ENCODE peak calls at places on chromosomes 6 and 20, in six cellular contexts. One of them, this sample, is unnamed. For H3K4me1, the result is how much of the 10 kb centered on the place peaks cover.

GRCh38 chr6:107237992-107238660 is 122.8 kb upstream of the BEND3 start:
- DNase-seq in IMR-90: peak
- DNase-seq in neuronal stem cell: no peak
- DNase-seq in uterus: no peak
- DNase-seq in hepatocyte: no peak
- DNase-seq in GM23248: peak
- DNase-seq in this sample: no peak

GRCh38 chr6:107822154-107823046 is 1.7 kb downstream of the SCML4 start:
- DNase-seq in IMR-90: no peak
- DNase-seq in neuronal stem cell: no peak
- DNase-seq in uterus: no peak
- DNase-seq in hepatocyte: no peak
- DNase-seq in GM23248: no peak
- DNase-seq in this sample: no peak

GRCh38 chr20:13610205-13610604 is 28.5 kb downstream of the TASP1 start:
- DNase-seq in IMR-90: no peak
- DNase-seq in neuronal stem cell: no peak
- DNase-seq in uterus: no peak
- DNase-seq in hepatocyte: peak
- DNase-seq in GM23248: no peak
- DNase-seq in this sample: peak

GRCh38 chr20:49432562-49432961 is 49.9 kb downstream of the KCNB1 start:
- DNase-seq in IMR-90: no peak
- DNase-seq in neuronal stem cell: no peak
- DNase-seq in uterus: no peak
- DNase-seq in hepatocyte: no peak
- DNase-seq in GM23248: no peak
- DNase-seq in this sample: no peak

GRCh38 chr6:154457046-154457713 is 53.3 kb downstream of the CNKSR3 start:
- DNase-seq in IMR-90: peak
- DNase-seq in neuronal stem cell: no peak
- DNase-seq in uterus: no peak
- DNase-seq in hepatocyte: no peak
- DNase-seq in GM23248: no peak
- DNase-seq in this sample: no peak

GRCh38 chr6:70394518-70395300 is 18.6 kb upstream of the FAM135A start:
- DNase-seq in IMR-90: no peak
- DNase-seq in neuronal stem cell: no peak
- DNase-seq in uterus: no peak
- DNase-seq in hepatocyte: peak
- DNase-seq in GM23248: no peak
- DNase-seq in this sample: no peak

GRCh38 chr20:37095108-37095608 is 639 bp downstream of the RBL1 start:
- DNase-seq in IMR-90: no peak
- DNase-seq in neuronal stem cell: no peak
- DNase-seq in uterus: no peak
- DNase-seq in hepatocyte: peak
- DNase-seq in GM23248: peak
- DNase-seq in this sample: no peak

GRCh38 chr6:50663806-50664205 is 49.5 kb upstream of the TFAP2D start:
- DNase-seq in IMR-90: no peak
- DNase-seq in neuronal stem cell: no peak
- DNase-seq in uterus: no peak
- DNase-seq in hepatocyte: no peak
- DNase-seq in GM23248: no peak
- DNase-seq in this sample: no peak

GRCh38 chr6:162474722-162475121 is 252.8 kb downstream of the PRKN start:
- DNase-seq in IMR-90: no peak
- DNase-seq in neuronal stem cell: no peak
- DNase-seq in uterus: no peak
- DNase-seq in hepatocyte: no peak
- DNase-seq in GM23248: no peak
- DNase-seq in this sample: no peak

GRCh38 chr6:83908813-83909212 is 49.3 kb downstream of the CYB5R4 start:
- DNase-seq in IMR-90: peak
- DNase-seq in neuronal stem cell: no peak
- DNase-seq in uterus: no peak
- DNase-seq in hepatocyte: no peak
- DNase-seq in GM23248: peak
- DNase-seq in this sample: no peak

GRCh38 chr6:27049863-27050781 is 197.4 kb upstream of the PRSS16 start:
- DNase-seq in IMR-90: no peak
- DNase-seq in neuronal stem cell: no peak
- DNase-seq in uterus: no peak
- DNase-seq in hepatocyte: no peak
- DNase-seq in GM23248: no peak
- DNase-seq in this sample: no peak

GRCh38 chr6:32609731-32610640 is 20.3 kb upstream of the HLA-DRB1 start:
- DNase-seq in IMR-90: peak
- DNase-seq in neuronal stem cell: peak
- DNase-seq in uterus: peak
- DNase-seq in hepatocyte: peak
- DNase-seq in GM23248: peak
- DNase-seq in this sample: peak

GRCh38 chr20:37071481-37071911 is 24.3 kb downstream of the RBL1 start:
- DNase-seq in IMR-90: peak
- DNase-seq in neuronal stem cell: no peak
- DNase-seq in uterus: no peak
- DNase-seq in hepatocyte: no peak
- DNase-seq in GM23248: peak
- DNase-seq in this sample: no peak

GRCh38 chr20:20780127-20780822 is 67.8 kb upstream of the RALGAPA2 start:
- DNase-seq in IMR-90: no peak
- DNase-seq in neuronal stem cell: no peak
- DNase-seq in uterus: peak
- DNase-seq in hepatocyte: peak
- DNase-seq in GM23248: peak
- DNase-seq in this sample: no peak

GRCh38 chr6:52689857-52690256 is 18.9 kb downstream of the TMEM14A start:
- DNase-seq in IMR-90: no peak
- DNase-seq in neuronal stem cell: no peak
- DNase-seq in uterus: no peak
- DNase-seq in hepatocyte: no peak
- DNase-seq in GM23248: no peak
- DNase-seq in this sample: no peak

GRCh38 chr6:124958759-124959354 is 3.4 kb upstream of the RNF217 start:
- DNase-seq in IMR-90: peak
- DNase-seq in neuronal stem cell: no peak
- DNase-seq in uterus: no peak
- DNase-seq in hepatocyte: no peak
- DNase-seq in GM23248: peak
- DNase-seq in this sample: no peak

GRCh38 chr20:9059931-9060330 is 9.0 kb upstream of the PLCB4 start:
- DNase-seq in IMR-90: peak
- DNase-seq in neuronal stem cell: no peak
- DNase-seq in uterus: no peak
- DNase-seq in hepatocyte: no peak
- DNase-seq in GM23248: peak
- DNase-seq in this sample: no peak

GRCh38 chr6:169850746-169851145 is 99.3 kb downstream of the ERMARD start:
- DNase-seq in IMR-90: no peak
- DNase-seq in neuronal stem cell: no peak
- DNase-seq in uterus: no peak
- DNase-seq in hepatocyte: no peak
- DNase-seq in GM23248: no peak
- DNase-seq in this sample: no peak

GRCh38 chr6:3194535-3195376 is 32.7 kb downstream of the TUBB2B start:
- DNase-seq in IMR-90: peak
- DNase-seq in neuronal stem cell: peak
- DNase-seq in uterus: no peak
- DNase-seq in hepatocyte: no peak
- DNase-seq in GM23248: no peak
- DNase-seq in this sample: no peak

GRCh38 chr20:31666258-31667042 is 28.7 kb downstream of the COX4I2 start:
- DNase-seq in IMR-90: no peak
- DNase-seq in neuronal stem cell: no peak
- DNase-seq in uterus: no peak
- DNase-seq in hepatocyte: no peak
- DNase-seq in GM23248: no peak
- DNase-seq in this sample: no peak

GRCh38 chr20:52457826-52458225 is 266.2 kb upstream of the ZFP64 start:
- DNase-seq in IMR-90: peak
- DNase-seq in neuronal stem cell: no peak
- DNase-seq in uterus: no peak
- DNase-seq in hepatocyte: peak
- DNase-seq in GM23248: peak
- DNase-seq in this sample: no peak

GRCh38 chr6:34680802-34681515 is 15.6 kb downstream of the ILRUN start:
- DNase-seq in IMR-90: peak
- DNase-seq in neuronal stem cell: no peak
- DNase-seq in uterus: no peak
- DNase-seq in hepatocyte: no peak
- DNase-seq in GM23248: peak
- DNase-seq in this sample: no peak

GRCh38 chr6:41222513-41222912 is 5.6 kb upstream of the TREML4 start:
- DNase-seq in IMR-90: no peak
- DNase-seq in neuronal stem cell: no peak
- DNase-seq in uterus: no peak
- DNase-seq in hepatocyte: no peak
- DNase-seq in GM23248: no peak
- DNase-seq in this sample: no peak

GRCh38 chr6:148144917-148145521 is 197.6 kb upstream of the SASH1 start:
- DNase-seq in IMR-90: peak
- DNase-seq in neuronal stem cell: peak
- DNase-seq in uterus: peak
- DNase-seq in hepatocyte: peak
- DNase-seq in GM23248: peak
- DNase-seq in this sample: peak

DNA sequence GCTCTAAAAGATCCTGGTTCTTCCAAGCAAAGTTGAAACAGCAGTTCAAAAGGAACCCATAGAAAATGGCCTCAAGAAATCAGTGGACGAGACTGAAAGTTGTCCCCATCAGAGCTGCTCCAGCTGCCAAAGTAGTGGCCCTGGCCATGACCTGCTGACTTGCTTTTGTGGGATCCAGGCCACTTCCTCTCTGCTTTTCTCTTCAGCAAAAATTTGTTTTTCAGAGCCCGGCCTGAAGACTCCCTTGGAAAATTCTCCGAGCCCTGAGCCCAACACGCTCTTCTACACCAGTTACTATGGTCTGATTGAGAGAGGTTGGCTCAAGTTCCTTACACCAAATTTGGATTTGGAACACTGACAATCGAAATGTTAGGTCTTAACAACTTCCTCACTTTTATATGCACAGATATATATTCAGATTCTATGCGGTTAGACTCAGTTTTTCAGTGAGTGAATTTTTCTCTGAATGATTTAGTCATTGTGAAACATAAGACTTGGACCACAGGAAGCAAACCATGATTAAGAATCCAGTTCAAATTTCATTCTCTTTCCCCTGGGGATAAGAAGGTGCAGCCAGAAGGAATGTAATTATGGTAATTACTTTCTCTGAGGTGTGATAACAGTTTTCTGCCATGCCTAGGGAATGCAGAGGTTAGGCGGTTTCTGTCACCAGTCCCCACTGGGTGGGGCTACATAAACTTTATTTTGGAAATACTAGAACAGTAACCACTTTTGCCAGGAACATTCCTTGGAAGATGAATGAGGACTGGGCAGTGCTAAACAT is 365.3 kb downstream of the SYNE1 start:
- DNase-seq in IMR-90: peak
- DNase-seq in neuronal stem cell: no peak
- DNase-seq in uterus: peak
- DNase-seq in hepatocyte: no peak
- DNase-seq in GM23248: peak
- DNase-seq in this sample: no peak
- H3K27ac ChIP-seq in IMR-90: no peak
- H3K27ac ChIP-seq in neuronal stem cell: no peak
- H3K27ac ChIP-seq in uterus: peak
- H3K27ac ChIP-seq in hepatocyte: no peak
- H3K27ac ChIP-seq in GM23248: peak
- H3K27ac ChIP-seq in this sample: no peak

GRCh38 chr20:38139156-38139912 is 25.7 kb downstream of the TGM2 start:
- DNase-seq in IMR-90: no peak
- DNase-seq in neuronal stem cell: no peak
- DNase-seq in uterus: peak
- DNase-seq in hepatocyte: no peak
- DNase-seq in GM23248: no peak
- DNase-seq in this sample: no peak
- H3K4me1 ChIP-seq in IMR-90: under half
- H3K4me1 ChIP-seq in neuronal stem cell: under half
- H3K4me1 ChIP-seq in uterus: under half
- H3K4me1 ChIP-seq in hepatocyte: under half
- H3K4me1 ChIP-seq in GM23248: under half
- H3K4me1 ChIP-seq in this sample: under half

GRCh38 chr6:105598264-105598663 is 195.4 kb upstream of the PREP start:
- DNase-seq in IMR-90: no peak
- DNase-seq in neuronal stem cell: no peak
- DNase-seq in uterus: no peak
- DNase-seq in hepatocyte: no peak
- DNase-seq in GM23248: no peak
- DNase-seq in this sample: no peak
- H3K27ac ChIP-seq in IMR-90: no peak
- H3K27ac ChIP-seq in neuronal stem cell: no peak
- H3K27ac ChIP-seq in uterus: no peak
- H3K27ac ChIP-seq in hepatocyte: no peak
- H3K27ac ChIP-seq in GM23248: no peak
- H3K27ac ChIP-seq in this sample: no peak

GRCh38 chr6:139134817-139135577 is at the start of gene HECA:
- DNase-seq in IMR-90: peak
- DNase-seq in neuronal stem cell: peak
- DNase-seq in uterus: peak
- DNase-seq in hepatocyte: peak
- DNase-seq in GM23248: peak
- DNase-seq in this sample: peak

GRCh38 chr6:139133272-139133671 is 1.6 kb upstream of the HECA start:
- DNase-seq in IMR-90: no peak
- DNase-seq in neuronal stem cell: no peak
- DNase-seq in uterus: no peak
- DNase-seq in hepatocyte: no peak
- DNase-seq in GM23248: no peak
- DNase-seq in this sample: no peak

GRCh38 chr6:139135578-139136545 is 982 bp downstream of the HECA start:
- DNase-seq in IMR-90: peak
- DNase-seq in neuronal stem cell: no peak
- DNase-seq in uterus: peak
- DNase-seq in hepatocyte: peak
- DNase-seq in GM23248: peak
- DNase-seq in this sample: no peak

GRCh38 chr6:139131736-139132285 is 3.1 kb upstream of the HECA start:
- DNase-seq in IMR-90: no peak
- DNase-seq in neuronal stem cell: no peak
- DNase-seq in uterus: no peak
- DNase-seq in hepatocyte: no peak
- DNase-seq in GM23248: no peak
- DNase-seq in this sample: no peak

DNA sequence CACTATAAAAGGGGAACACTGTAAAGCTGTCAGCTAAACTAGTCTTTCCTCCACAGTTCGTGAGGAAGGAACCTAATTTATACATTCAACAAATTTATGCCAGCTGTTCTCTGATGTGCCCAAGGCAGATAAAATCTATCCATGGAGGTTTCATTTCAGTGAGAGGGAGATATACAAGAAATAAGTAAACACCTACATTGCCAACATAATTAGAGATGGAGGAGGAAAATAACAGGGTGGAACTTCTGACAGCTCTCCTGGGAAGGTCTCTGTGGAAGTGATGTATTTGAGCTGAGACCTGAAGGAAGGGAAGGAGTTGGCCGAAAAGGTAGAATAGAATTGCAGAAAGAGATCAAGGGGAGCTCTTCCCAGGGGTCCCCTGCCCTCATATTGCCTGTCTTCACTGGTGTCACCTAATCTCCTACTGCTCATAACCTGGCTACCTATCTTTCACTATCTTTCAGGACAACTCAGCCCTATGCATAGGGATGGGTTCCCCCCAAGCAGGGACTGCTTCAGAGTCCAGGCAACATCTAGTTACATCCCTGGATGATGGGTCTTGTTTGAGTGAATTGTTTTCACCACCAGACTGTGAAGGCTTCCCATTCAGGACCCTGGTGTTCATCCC is 1.0 kb upstream of the HECA start:
- DNase-seq in IMR-90: no peak
- DNase-seq in neuronal stem cell: no peak
- DNase-seq in uterus: no peak
- DNase-seq in hepatocyte: no peak
- DNase-seq in GM23248: no peak
- DNase-seq in this sample: no peak
- H3K4me1 ChIP-seq in IMR-90: under half
- H3K4me1 ChIP-seq in neuronal stem cell: under half
- H3K4me1 ChIP-seq in uterus: under half
- H3K4me1 ChIP-seq in hepatocyte: under half
- H3K4me1 ChIP-seq in GM23248: under half
- H3K4me1 ChIP-seq in this sample: under half

This sample was measured in iPS DF 6.9.